ENCODE peak calls at places on chromosome 2, in five cellular contexts. I, F, E, R and Q are unnamed samples.

GRCh38 chr2:43083710-43084698 is 142.4 kb downstream of the ZFP36L2 start:
- DNase-seq in R (peak; percentile 54), F (no peak), E (no peak), I (no peak), Q (peak; percentile 61)

GRCh38 chr2:9737053-9737875 is 106.0 kb upstream of the TAF1B start:
- DNase-seq in F (peak; percentile 18), I (no peak), E (no peak), R (no peak), Q (no peak)

GRCh38 chr2:164014791-164015190 is 279.0 kb upstream of the FIGN start:
- DNase-seq in R (no peak), F (no peak), I (no peak), E (no peak), Q (no peak)

GRCh38 chr2:73859721-73860586 is 31.2 kb downstream of the STAMBP start:
- DNase-seq in F (no peak), I (no peak), R (no peak), E (no peak), Q (no peak)

GRCh38 chr2:196291873-196292800 is 120.8 kb upstream of the STK17B start:
- DNase-seq in E (no peak), I (no peak), F (peak; percentile 96), R (no peak), Q (no peak)

GRCh38 chr2:47007221-47007825 is 91.7 kb upstream of the MCFD2 start:
- DNase-seq in E (no peak), I (no peak), F (no peak), R (no peak), Q (no peak)

GRCh38 chr2:98822301-98823164 is 91.6 kb upstream of the MGAT4A start:
- DNase-seq in R (peak; percentile 71), E (no peak), I (no peak), F (no peak), Q (peak; percentile 35)

GRCh38 chr2:239685965-239686364 is 285.1 kb upstream of the HDAC4 start:
- DNase-seq in F (no peak), I (no peak), E (no peak), R (no peak), Q (peak; percentile 14)

GRCh38 chr2:9400268-9401058 is 22.9 kb downstream of the ITGB1BP1 start:
- DNase-seq in E (no peak), I (no peak), R (no peak), F (peak; percentile 4), Q (no peak)

GRCh38 chr2:21052044-21052443 is 8.2 kb upstream of the APOB start:
- DNase-seq in I (no peak), F (no peak), R (no peak), E (no peak), Q (peak; percentile 25)

GRCh38 chr2:113986886-113987285 is 97.0 kb downstream of the ACTR3 start:
- DNase-seq in F (no peak), R (no peak), E (no peak), I (no peak), Q (no peak)

GRCh38 chr2:58651930-58652329 is 410.8 kb upstream of the FANCL start:
- DNase-seq in R (no peak), E (no peak), F (no peak), I (no peak), Q (no peak)